ENCODE peak calls at places on chromosome 12, in ten cellular contexts. H is A549; G is lower lobe of right lung; T is heart left ventricle; W is RWPE2; N is upper lobe of right lung; O is gastrocnemius medialis; F is CD8-positive, alpha-beta T cell; E is psoas muscle; D is DND-41. Z is an unnamed sample.

GRCh38 chr12:49334681-49335080 is 2.3 kb downstream of the C1QL4 start:
- ATAC-seq in H (no peak), G (no peak), T (no peak), W (no peak), N (no peak), O (no peak), F (no peak), E (no peak), D (no peak), Z (no peak)

GRCh38 chr12:64450711-64451486 is 1.0 kb upstream of the TBK1 start:
- ATAC-seq in H (peak), G (no peak), T (no peak), W (peak), N (no peak), O (no peak), F (no peak), E (no peak), D (peak), Z (no peak)

GRCh38 chr12:93713060-93713459 is 35.9 kb downstream of the CRADD start:
- ATAC-seq in H (no peak), G (no peak), T (peak), W (no peak), N (no peak), O (peak), F (no peak), E (peak), D (peak), Z (no peak)

GRCh38 chr12:81626406-81626805 is 132.7 kb downstream of the PPFIA2 start:
- ATAC-seq in H (no peak), G (no peak), T (no peak), W (no peak), N (no peak), O (no peak), F (no peak), E (no peak), D (no peak), Z (no peak)

GRCh38 chr12:67447180-67447579 is 178.0 kb downstream of the CAND1 start:
- ATAC-seq in H (no peak), G (no peak), T (no peak), W (no peak), N (no peak), O (no peak), F (no peak), E (no peak), D (no peak), Z (no peak)

GRCh38 chr12:108169671-108170070 is 40.6 kb downstream of the WSCD2 start:
- ATAC-seq in H (no peak), G (no peak), T (no peak), W (no peak), N (no peak), O (no peak), F (no peak), E (no peak), D (no peak), Z (no peak)

GRCh38 chr12:14418526-14418925 is 53.0 kb downstream of the ATF7IP start:
- ATAC-seq in H (no peak), G (peak), T (peak), W (no peak), N (peak), O (peak), F (peak), E (peak), D (no peak), Z (no peak)

GRCh38 chr12:75859868-75860267 is 171.7 kb downstream of the PHLDA1 start:
- ATAC-seq in H (no peak), G (no peak), T (peak), W (no peak), N (no peak), O (peak), F (no peak), E (peak), D (no peak), Z (no peak)

GRCh38 chr12:81465881-81466280 is 293.3 kb downstream of the PPFIA2 start:
- ATAC-seq in H (no peak), G (no peak), T (no peak), W (no peak), N (no peak), O (no peak), F (no peak), E (no peak), D (no peak), Z (no peak)

GRCh38 chr12:93608313-93608712 is 35.8 kb downstream of the SOCS2 start:
- ATAC-seq in H (no peak), G (no peak), T (no peak), W (no peak), N (no peak), O (no peak), F (no peak), E (no peak), D (no peak), Z (no peak)

GRCh38 chr12:107903377-107904061 is 129.0 kb downstream of the ASCL4 start:
- ATAC-seq in H (peak), G (peak), T (peak), W (peak), N (peak), O (no peak), F (no peak), E (no peak), D (no peak), Z (peak)

GRCh38 chr12:116370004-116370404 is 92.5 kb upstream of the MED13L start:
- ATAC-seq in H (no peak), G (peak), T (peak), W (peak), N (peak), O (peak), F (no peak), E (peak), D (peak), Z (peak)

GRCh38 chr12:45674583-45674982 is 54.9 kb upstream of the ARID2 start:
- ATAC-seq in H (peak), G (peak), T (peak), W (peak), N (peak), O (no peak), F (no peak), E (no peak), D (no peak), Z (no peak)

GRCh38 chr12:20931894-20932293 is 121.4 kb downstream of the SLCO1B3 start:
- ATAC-seq in H (no peak), G (no peak), T (no peak), W (no peak), N (no peak), O (no peak), F (no peak), E (no peak), D (no peak), Z (no peak)

GRCh38 chr12:117051380-117051779 is 47.8 kb downstream of the TESC start:
- ATAC-seq in H (no peak), G (no peak), T (peak), W (no peak), N (no peak), O (no peak), F (no peak), E (no peak), D (no peak), Z (no peak)

GRCh38 chr12:175759-176158 is 38.2 kb downstream of the SLC6A12 start:
- ATAC-seq in H (no peak), G (no peak), T (no peak), W (no peak), N (no peak), O (no peak), F (no peak), E (no peak), D (no peak), Z (no peak)

GRCh38 chr12:104011265-104011664 is 38.7 kb downstream of the GLT8D2 start:
- ATAC-seq in H (peak), G (no peak), T (peak), W (peak), N (no peak), O (peak), F (no peak), E (peak), D (no peak), Z (no peak)

GRCh38 chr12:62522984-62523383 is 56.4 kb downstream of the MON2 start:
- ATAC-seq in H (peak), G (peak), T (no peak), W (no peak), N (no peak), O (no peak), F (no peak), E (no peak), D (no peak), Z (no peak)

GRCh38 chr12:122395319-122395718 is 27.1 kb downstream of the CLIP1 start:
- ATAC-seq in H (peak), G (no peak), T (no peak), W (peak), N (no peak), O (no peak), F (no peak), E (no peak), D (no peak), Z (no peak)

GRCh38 chr12:110564471-110564991 is 18.6 kb downstream of the PPTC7 start:
- ATAC-seq in H (no peak), G (no peak), T (peak), W (no peak), N (no peak), O (peak), F (no peak), E (peak), D (no peak), Z (no peak)

GRCh38 chr12:75641031-75641780 is 129.8 kb upstream of the KRR1 start:
- ATAC-seq in H (peak), G (peak), T (peak), W (peak), N (peak), O (no peak), F (no peak), E (no peak), D (peak), Z (peak)

GRCh38 chr12:13114251-13115052 is 11.0 kb upstream of the GSG1 start:
- ATAC-seq in H (no peak), G (peak), T (peak), W (no peak), N (peak), O (peak), F (no peak), E (no peak), D (no peak), Z (no peak)

GRCh38 chr12:108377260-108377659 is 38.1 kb upstream of the CMKLR1 start:
- ATAC-seq in H (no peak), G (no peak), T (no peak), W (no peak), N (no peak), O (no peak), F (no peak), E (no peak), D (no peak), Z (no peak)

GRCh38 chr12:9732966-9733461 is at the start of gene CLECL1:
- ATAC-seq in H (no peak), G (no peak), T (no peak), W (no peak), N (no peak), O (no peak), F (no peak), E (no peak), D (no peak), Z (no peak)

GRCh38 chr12:78885466-78885865 is 20.9 kb downstream of the SYT1 start:
- ATAC-seq in H (no peak), G (no peak), T (no peak), W (no peak), N (no peak), O (no peak), F (no peak), E (no peak), D (no peak), Z (no peak)

GRCh38 chr12:130498589-130499385 is 161.1 kb downstream of the PIWIL1 start:
- ATAC-seq in H (no peak), G (no peak), T (no peak), W (no peak), N (no peak), O (no peak), F (no peak), E (no peak), D (no peak), Z (no peak)

GRCh38 chr12:124906606-124907261 is 7.7 kb downstream of the UBC start:
- ATAC-seq in H (peak), G (peak), T (peak), W (peak), N (peak), O (peak), F (peak), E (peak), D (peak), Z (peak)

GRCh38 chr12:123853401-123854070 is 91.4 kb downstream of the DNAH10 start:
- ATAC-seq in H (no peak), G (no peak), T (no peak), W (no peak), N (no peak), O (no peak), F (no peak), E (no peak), D (no peak), Z (no peak)

GRCh38 chr12:89544730-89545184 is 18.9 kb upstream of the POC1B start:
- ATAC-seq in H (peak), G (peak), T (peak), W (peak), N (peak), O (peak), F (no peak), E (peak), D (no peak), Z (peak)

GRCh38 chr12:69570000-69570516 is 15.2 kb upstream of the CCT2 start:
- ATAC-seq in H (peak), G (no peak), T (no peak), W (peak), N (peak), O (no peak), F (no peak), E (no peak), D (no peak), Z (no peak)

GRCh38 chr12:92537235-92537960 is 165.4 kb upstream of the PLEKHG7 start:
- ATAC-seq in H (no peak), G (no peak), T (no peak), W (no peak), N (no peak), O (no peak), F (no peak), E (no peak), D (no peak), Z (no peak)

GRCh38 chr12:64627781-64628180 is 17.5 kb downstream of the RASSF3 start:
- ATAC-seq in H (no peak), G (no peak), T (peak), W (no peak), N (no peak), O (no peak), F (no peak), E (no peak), D (no peak), Z (peak)

GRCh38 chr12:61808856-61809255 is 451.3 kb upstream of the USP15 start:
- ATAC-seq in H (no peak), G (no peak), T (no peak), W (peak), N (no peak), O (no peak), F (no peak), E (no peak), D (no peak), Z (no peak)

GRCh38 chr12:59388176-59388575 is 207.7 kb upstream of the SLC16A7 start:
- ATAC-seq in H (no peak), G (no peak), T (no peak), W (no peak), N (no peak), O (no peak), F (no peak), E (no peak), D (no peak), Z (no peak)

GRCh38 chr12:106345739-106346138 is 11.8 kb upstream of the POLR3B start:
- ATAC-seq in H (peak), G (peak), T (peak), W (peak), N (peak), O (peak), F (peak), E (peak), D (no peak), Z (peak)
- H3K4me3 ChIP-seq in H (no peak), G (no peak), T (no peak), W (no peak), N (no peak), O (no peak), F (no peak), E (no peak), D (no peak), Z (no peak)

GRCh38 chr12:2311001-2311778 is 258.4 kb downstream of the CACNA1C start:
- ATAC-seq in H (no peak), G (no peak), T (peak), W (no peak), N (no peak), O (no peak), F (no peak), E (no peak), D (no peak), Z (no peak)
- H3K4me3 ChIP-seq in H (no peak), G (no peak), T (no peak), W (no peak), N (no peak), O (no peak), F (no peak), E (no peak), D (no peak), Z (no peak)

DNA sequence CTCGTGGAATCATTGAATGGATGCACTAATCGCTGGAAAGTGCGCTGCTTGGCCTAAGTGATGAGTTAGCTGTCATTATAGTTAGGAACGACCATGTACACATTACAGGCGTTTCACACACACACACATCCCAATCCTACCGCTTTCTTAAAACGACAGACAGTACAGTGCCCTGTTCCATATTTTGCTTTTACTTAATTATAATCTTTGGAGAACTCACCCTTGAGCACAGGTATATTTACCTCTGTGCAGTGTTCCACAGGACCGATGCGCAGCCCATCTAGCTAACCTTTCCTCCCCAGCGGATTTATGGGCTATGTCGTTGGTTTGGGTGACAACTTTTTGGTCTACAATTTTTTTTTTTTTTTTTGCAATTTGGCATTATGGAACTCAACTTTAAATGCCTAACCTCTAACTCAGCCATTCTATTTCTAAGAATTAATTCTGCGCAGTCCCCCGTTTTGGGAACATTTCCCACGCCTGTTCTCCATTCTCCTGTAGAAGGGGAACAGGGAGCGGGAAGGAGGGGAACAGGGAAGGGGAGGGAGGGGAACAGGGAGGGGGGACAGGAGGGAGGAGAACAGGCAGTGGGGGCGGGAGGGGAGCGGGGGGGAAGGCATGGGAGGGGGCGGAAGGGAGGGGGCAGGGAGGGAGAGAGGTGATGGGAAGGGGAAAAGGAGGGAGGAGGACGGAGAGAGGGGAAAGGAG is 663 bp upstream of the ULK1 start:
- ATAC-seq in H (no peak), G (peak), T (no peak), W (no peak), N (no peak), O (no peak), F (no peak), E (no peak), D (no peak), Z (peak)
- H3K4me3 ChIP-seq in H (peak), G (peak), T (peak), W (no peak), N (peak), O (peak), F (no peak), E (peak), D (no peak), Z (peak)

DNA sequence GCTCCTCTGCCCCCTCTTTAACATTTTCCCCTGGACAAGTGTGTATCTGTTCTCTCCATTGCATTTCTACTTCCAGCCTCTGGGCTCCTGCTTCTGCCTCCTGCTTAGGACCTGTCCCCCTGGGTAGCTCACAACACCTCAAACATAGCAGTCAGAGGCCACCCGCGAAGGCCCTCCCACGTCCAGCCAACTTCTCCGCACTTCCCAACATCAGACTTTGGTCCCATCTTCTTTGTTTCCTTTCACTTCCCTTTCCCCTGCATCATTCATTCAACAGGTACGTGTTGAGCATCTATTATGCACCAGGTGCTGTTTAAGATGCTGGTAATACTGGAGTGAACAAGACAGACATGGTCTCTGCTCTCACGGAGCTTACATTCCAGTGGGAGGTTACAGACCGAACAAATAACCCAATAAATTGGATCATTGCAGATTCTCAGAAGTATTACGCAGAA is 3.1 kb downstream of the C12orf57 start:
- ATAC-seq in H (no peak), G (no peak), T (no peak), W (no peak), N (no peak), O (no peak), F (no peak), E (no peak), D (no peak), Z (no peak)
- H3K4me3 ChIP-seq in H (peak), G (peak), T (peak), W (peak), N (peak), O (no peak), F (peak), E (no peak), D (no peak), Z (peak)

DNA sequence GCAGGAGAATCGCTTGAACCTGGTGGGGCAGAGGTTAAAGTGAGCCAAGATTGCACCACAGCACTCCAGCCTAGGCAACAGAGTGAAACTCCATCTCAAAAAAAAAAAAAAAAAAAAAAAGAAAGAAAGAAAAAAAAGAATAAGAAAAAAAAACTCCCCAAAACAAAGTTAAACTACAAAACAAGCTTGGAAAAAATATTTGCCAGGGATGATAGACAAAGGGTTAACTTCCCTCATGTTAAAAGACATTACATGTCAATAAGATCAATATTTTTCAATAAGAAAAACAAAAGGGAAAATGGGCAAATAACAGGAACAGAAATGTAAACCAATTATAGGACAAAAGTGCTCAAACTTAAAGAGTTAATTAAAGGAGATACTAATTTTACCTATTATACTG is 26.4 kb upstream of the HIGD1C start:
- ATAC-seq in H (no peak), G (no peak), T (no peak), W (no peak), N (no peak), O (no peak), F (no peak), E (peak), D (no peak), Z (no peak)
- H3K4me3 ChIP-seq in H (no peak), G (peak), T (peak), W (no peak), N (peak), O (peak), F (no peak), E (peak), D (no peak), Z (peak)

DNA sequence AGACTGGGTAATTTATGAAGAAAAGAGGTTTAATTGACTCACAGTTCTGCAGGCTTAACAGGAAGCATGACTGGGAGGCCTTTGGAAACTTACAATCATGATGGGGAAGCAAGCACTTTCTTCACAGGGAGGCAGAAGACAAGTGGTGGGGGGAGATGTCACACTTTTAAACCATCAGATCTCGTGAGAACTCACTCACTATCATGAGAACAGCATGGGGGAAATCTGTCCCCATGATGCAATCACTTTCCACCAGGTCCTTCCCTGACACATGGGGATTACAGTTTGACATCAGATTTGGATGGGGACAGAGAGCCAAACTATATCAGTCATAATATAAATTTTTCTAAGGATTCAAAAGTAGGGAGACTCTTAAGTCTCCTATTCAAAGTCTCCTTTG is 46.0 kb downstream of the SPIC start:
- ATAC-seq in H (no peak), G (no peak), T (no peak), W (no peak), N (no peak), O (no peak), F (no peak), E (no peak), D (no peak), Z (no peak)
- H3K4me3 ChIP-seq in H (no peak), G (no peak), T (no peak), W (no peak), N (no peak), O (no peak), F (no peak), E (no peak), D (no peak), Z (no peak)

DNA sequence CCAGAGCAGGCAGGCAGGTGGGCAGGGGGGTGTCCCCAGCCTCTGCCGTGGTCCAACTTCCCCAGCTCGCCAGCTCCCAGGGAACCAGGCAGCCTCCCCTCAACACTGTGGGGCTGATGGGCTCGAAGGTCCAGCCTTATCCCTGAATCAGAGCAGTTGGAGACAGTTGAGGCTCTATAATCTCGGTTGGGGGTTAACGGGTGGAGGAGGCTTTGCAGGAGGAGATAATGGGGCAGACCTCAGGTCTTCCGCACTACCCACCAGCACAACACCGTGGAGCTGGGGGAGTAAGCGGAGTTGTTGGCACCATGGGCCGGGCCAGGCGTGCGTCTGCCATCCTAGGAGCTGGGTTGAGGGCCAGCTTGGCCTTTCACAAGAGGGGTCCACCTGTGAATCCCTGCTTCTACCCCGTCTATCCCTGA is 13.9 kb upstream of the HDAC7 start:
- ATAC-seq in H (no peak), G (no peak), T (no peak), W (no peak), N (no peak), O (no peak), F (no peak), E (no peak), D (peak), Z (no peak)
- H3K4me3 ChIP-seq in H (no peak), G (no peak), T (no peak), W (no peak), N (no peak), O (no peak), F (no peak), E (no peak), D (no peak), Z (no peak)